ENCODE peak calls at places on chromosome 18, in ten cellular contexts. One of them, this sample, is unnamed.

GRCh38 chr18:36627616-36628015 is 201.2 kb downstream of the TPGS2 start:
- DNase-seq in endothelial cell: no peak
- DNase-seq in heart left ventricle: no peak
- DNase-seq in hepatocyte: no peak
- DNase-seq in AG10803: peak
- DNase-seq in breast epithelium: no peak
- DNase-seq in brain microvascular endothelial cell: no peak
- DNase-seq in progenitor cell of endocrine pancreas: no peak
- DNase-seq in cardiac fibroblast: peak
- DNase-seq in bronchial epithelial cell: peak
- DNase-seq in this sample: no peak

GRCh38 chr18:58180738-58181353 is 136.8 kb downstream of the NEDD4L start:
- DNase-seq in brain microvascular endothelial cell: peak
- DNase-seq in bronchial epithelial cell: peak
- DNase-seq in AG10803: peak
- DNase-seq in endothelial cell: peak
- DNase-seq in heart left ventricle: no peak
- DNase-seq in progenitor cell of endocrine pancreas: peak
- DNase-seq in cardiac fibroblast: peak
- DNase-seq in breast epithelium: no peak
- DNase-seq in hepatocyte: peak
- DNase-seq in this sample: no peak

GRCh38 chr18:79452991-79453645 is 57.4 kb downstream of the NFATC1 start:
- DNase-seq in hepatocyte: no peak
- DNase-seq in AG10803: no peak
- DNase-seq in bronchial epithelial cell: no peak
- DNase-seq in brain microvascular endothelial cell: no peak
- DNase-seq in cardiac fibroblast: no peak
- DNase-seq in progenitor cell of endocrine pancreas: no peak
- DNase-seq in heart left ventricle: no peak
- DNase-seq in endothelial cell: no peak
- DNase-seq in breast epithelium: no peak
- DNase-seq in this sample: no peak

GRCh38 chr18:56112013-56112749 is 524.2 kb upstream of the TCF4 start:
- DNase-seq in heart left ventricle: no peak
- DNase-seq in bronchial epithelial cell: peak
- DNase-seq in AG10803: no peak
- DNase-seq in progenitor cell of endocrine pancreas: no peak
- DNase-seq in cardiac fibroblast: peak
- DNase-seq in brain microvascular endothelial cell: peak
- DNase-seq in breast epithelium: no peak
- DNase-seq in endothelial cell: no peak
- DNase-seq in hepatocyte: no peak
- DNase-seq in this sample: no peak

GRCh38 chr18:63237911-63238710 is 81.5 kb downstream of the BCL2 start:
- DNase-seq in endothelial cell: no peak
- DNase-seq in bronchial epithelial cell: peak
- DNase-seq in hepatocyte: peak
- DNase-seq in brain microvascular endothelial cell: peak
- DNase-seq in AG10803: peak
- DNase-seq in progenitor cell of endocrine pancreas: no peak
- DNase-seq in cardiac fibroblast: peak
- DNase-seq in breast epithelium: no peak
- DNase-seq in heart left ventricle: peak
- DNase-seq in this sample: peak

GRCh38 chr18:38884050-38884449 is 1318.5 kb upstream of the CELF4 start:
- DNase-seq in endothelial cell: no peak
- DNase-seq in cardiac fibroblast: no peak
- DNase-seq in AG10803: no peak
- DNase-seq in bronchial epithelial cell: no peak
- DNase-seq in brain microvascular endothelial cell: no peak
- DNase-seq in breast epithelium: no peak
- DNase-seq in heart left ventricle: no peak
- DNase-seq in progenitor cell of endocrine pancreas: no peak
- DNase-seq in hepatocyte: no peak
- DNase-seq in this sample: no peak

GRCh38 chr18:11511434-11512095 is 97.8 kb upstream of the SLC35G4 start:
- DNase-seq in progenitor cell of endocrine pancreas: no peak
- DNase-seq in heart left ventricle: no peak
- DNase-seq in bronchial epithelial cell: no peak
- DNase-seq in breast epithelium: no peak
- DNase-seq in cardiac fibroblast: no peak
- DNase-seq in brain microvascular endothelial cell: no peak
- DNase-seq in endothelial cell: no peak
- DNase-seq in AG10803: no peak
- DNase-seq in hepatocyte: no peak
- DNase-seq in this sample: no peak

GRCh38 chr18:38552729-38553411 is 987.3 kb upstream of the CELF4 start:
- DNase-seq in hepatocyte: no peak
- DNase-seq in AG10803: no peak
- DNase-seq in endothelial cell: no peak
- DNase-seq in brain microvascular endothelial cell: no peak
- DNase-seq in cardiac fibroblast: no peak
- DNase-seq in heart left ventricle: no peak
- DNase-seq in breast epithelium: no peak
- DNase-seq in progenitor cell of endocrine pancreas: no peak
- DNase-seq in bronchial epithelial cell: no peak
- DNase-seq in this sample: no peak

GRCh38 chr18:74522635-74523548 is 11.4 kb upstream of the CNDP1 start:
- DNase-seq in bronchial epithelial cell: no peak
- DNase-seq in cardiac fibroblast: no peak
- DNase-seq in AG10803: no peak
- DNase-seq in progenitor cell of endocrine pancreas: no peak
- DNase-seq in breast epithelium: no peak
- DNase-seq in hepatocyte: no peak
- DNase-seq in endothelial cell: no peak
- DNase-seq in brain microvascular endothelial cell: no peak
- DNase-seq in heart left ventricle: no peak
- DNase-seq in this sample: no peak

GRCh38 chr18:79797518-79798345 is at the start of gene KCNG2:
- DNase-seq in progenitor cell of endocrine pancreas: no peak
- DNase-seq in bronchial epithelial cell: no peak
- DNase-seq in cardiac fibroblast: peak
- DNase-seq in heart left ventricle: peak
- DNase-seq in breast epithelium: peak
- DNase-seq in hepatocyte: peak
- DNase-seq in endothelial cell: peak
- DNase-seq in AG10803: no peak
- DNase-seq in brain microvascular endothelial cell: no peak
- DNase-seq in this sample: no peak

GRCh38 chr18:50569930-50570329 is 10.0 kb downstream of the MAPK4 start:
- DNase-seq in cardiac fibroblast: no peak
- DNase-seq in progenitor cell of endocrine pancreas: no peak
- DNase-seq in breast epithelium: no peak
- DNase-seq in hepatocyte: no peak
- DNase-seq in brain microvascular endothelial cell: no peak
- DNase-seq in heart left ventricle: no peak
- DNase-seq in endothelial cell: no peak
- DNase-seq in AG10803: no peak
- DNase-seq in bronchial epithelial cell: no peak
- DNase-seq in this sample: no peak

GRCh38 chr18:51447351-51447896 is 249.9 kb upstream of the MEX3C start:
- DNase-seq in progenitor cell of endocrine pancreas: no peak
- DNase-seq in brain microvascular endothelial cell: no peak
- DNase-seq in heart left ventricle: peak
- DNase-seq in cardiac fibroblast: no peak
- DNase-seq in hepatocyte: peak
- DNase-seq in AG10803: no peak
- DNase-seq in bronchial epithelial cell: peak
- DNase-seq in endothelial cell: no peak
- DNase-seq in breast epithelium: no peak
- DNase-seq in this sample: no peak

GRCh38 chr18:34224423-34225217 is at the start of gene NOL4:
- DNase-seq in endothelial cell: peak
- DNase-seq in hepatocyte: peak
- DNase-seq in brain microvascular endothelial cell: no peak
- DNase-seq in bronchial epithelial cell: peak
- DNase-seq in AG10803: no peak
- DNase-seq in breast epithelium: peak
- DNase-seq in progenitor cell of endocrine pancreas: peak
- DNase-seq in heart left ventricle: no peak
- DNase-seq in cardiac fibroblast: peak
- DNase-seq in this sample: no peak
- TF ChIP-seq CTCF in endothelial cell: peak
- TF ChIP-seq CTCF in hepatocyte: peak
- TF ChIP-seq CTCF in brain microvascular endothelial cell: peak
- TF ChIP-seq CTCF in bronchial epithelial cell: peak
- TF ChIP-seq CTCF in AG10803: no peak
- TF ChIP-seq CTCF in breast epithelium: no peak
- TF ChIP-seq CTCF in progenitor cell of endocrine pancreas: peak
- TF ChIP-seq CTCF in heart left ventricle: no peak
- TF ChIP-seq CTCF in cardiac fibroblast: no peak
- TF ChIP-seq CTCF in this sample: no peak

DNA sequence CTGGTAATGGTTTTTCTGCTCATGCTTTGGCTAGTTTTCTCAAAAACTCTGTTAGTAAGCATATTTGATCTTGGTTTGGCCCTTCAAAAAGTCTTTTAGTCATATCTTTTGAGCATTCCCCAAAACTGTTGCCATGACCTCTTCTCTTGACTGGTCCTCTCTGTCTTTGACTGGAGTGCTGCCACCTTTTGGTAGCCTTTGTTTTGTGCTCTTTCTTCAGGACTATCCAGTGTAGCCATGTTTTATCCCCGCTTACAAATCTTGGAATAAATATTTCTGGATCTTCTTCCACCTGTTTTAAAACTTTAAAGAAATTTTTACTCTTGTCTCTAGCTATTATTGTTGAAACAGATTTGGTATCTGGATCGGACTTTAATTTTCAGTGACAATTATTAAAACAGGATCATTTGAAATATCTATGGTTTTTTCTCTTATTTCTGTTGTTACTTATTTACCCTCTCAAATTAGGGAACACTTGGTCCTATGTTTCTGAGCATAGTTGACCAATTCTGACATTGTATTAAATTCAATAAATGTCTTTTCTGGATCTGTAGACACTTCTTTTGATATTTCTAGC is 965 bp upstream of the ELOA2 start:
- DNase-seq in heart left ventricle: no peak
- DNase-seq in AG10803: peak
- DNase-seq in bronchial epithelial cell: peak
- DNase-seq in progenitor cell of endocrine pancreas: no peak
- DNase-seq in hepatocyte: peak
- DNase-seq in breast epithelium: no peak
- DNase-seq in endothelial cell: peak
- DNase-seq in cardiac fibroblast: peak
- DNase-seq in brain microvascular endothelial cell: peak
- DNase-seq in this sample: no peak
- TF ChIP-seq CTCF in heart left ventricle: no peak
- TF ChIP-seq CTCF in AG10803: peak
- TF ChIP-seq CTCF in bronchial epithelial cell: peak
- TF ChIP-seq CTCF in progenitor cell of endocrine pancreas: peak
- TF ChIP-seq CTCF in hepatocyte: peak
- TF ChIP-seq CTCF in breast epithelium: no peak
- TF ChIP-seq CTCF in endothelial cell: peak
- TF ChIP-seq CTCF in cardiac fibroblast: peak
- TF ChIP-seq CTCF in brain microvascular endothelial cell: peak
- TF ChIP-seq CTCF in this sample: peak

DNA sequence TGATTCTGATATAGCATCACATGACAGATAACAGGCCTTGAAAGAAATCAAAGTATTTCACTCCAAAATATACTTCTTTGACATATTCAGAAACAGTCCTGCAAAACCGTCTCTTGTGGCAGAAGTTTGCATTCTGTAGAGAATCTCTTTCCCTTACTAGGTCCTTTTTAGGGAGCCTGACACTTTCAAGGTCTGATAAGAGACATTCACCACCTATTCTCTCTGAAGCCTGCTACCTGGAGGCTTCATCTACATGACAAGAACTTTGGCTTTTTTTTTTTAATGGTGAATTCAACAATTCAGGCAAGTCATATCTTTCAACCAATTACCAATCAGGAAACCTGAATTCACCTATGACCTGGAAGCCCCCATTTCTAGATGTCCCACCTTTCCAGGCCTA is 83.8 kb downstream of the CCDC178 start:
- DNase-seq in breast epithelium: no peak
- DNase-seq in progenitor cell of endocrine pancreas: no peak
- DNase-seq in bronchial epithelial cell: no peak
- DNase-seq in endothelial cell: no peak
- DNase-seq in hepatocyte: no peak
- DNase-seq in brain microvascular endothelial cell: no peak
- DNase-seq in cardiac fibroblast: no peak
- DNase-seq in heart left ventricle: no peak
- DNase-seq in AG10803: no peak
- DNase-seq in this sample: no peak
- TF ChIP-seq CTCF in breast epithelium: no peak
- TF ChIP-seq CTCF in progenitor cell of endocrine pancreas: no peak
- TF ChIP-seq CTCF in bronchial epithelial cell: no peak
- TF ChIP-seq CTCF in endothelial cell: no peak
- TF ChIP-seq CTCF in hepatocyte: no peak
- TF ChIP-seq CTCF in brain microvascular endothelial cell: no peak
- TF ChIP-seq CTCF in cardiac fibroblast: no peak
- TF ChIP-seq CTCF in heart left ventricle: no peak
- TF ChIP-seq CTCF in AG10803: no peak
- TF ChIP-seq CTCF in this sample: no peak

DNA sequence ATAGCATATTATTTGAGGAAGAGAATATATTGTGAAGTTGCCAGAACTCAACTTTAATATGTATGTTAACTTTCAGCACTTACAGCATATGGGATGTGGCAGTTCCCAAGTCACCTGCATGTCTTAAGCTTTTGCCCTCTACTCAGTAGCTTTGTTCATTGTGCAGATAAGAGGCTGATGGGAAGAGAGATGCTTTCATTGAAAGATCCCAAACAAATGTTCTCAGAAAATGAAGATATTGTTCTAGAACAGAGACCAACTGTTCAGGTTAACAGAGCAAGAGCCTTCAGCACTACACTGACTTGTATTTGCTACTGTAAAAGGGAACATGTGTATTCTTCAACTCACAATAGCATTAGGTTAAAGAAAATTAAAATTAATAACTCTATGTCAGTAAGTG is 28.1 kb downstream of the GAREM1 start:
- DNase-seq in heart left ventricle: no peak
- DNase-seq in progenitor cell of endocrine pancreas: no peak
- DNase-seq in cardiac fibroblast: no peak
- DNase-seq in endothelial cell: no peak
- DNase-seq in AG10803: no peak
- DNase-seq in hepatocyte: no peak
- DNase-seq in brain microvascular endothelial cell: no peak
- DNase-seq in breast epithelium: no peak
- DNase-seq in bronchial epithelial cell: no peak
- DNase-seq in this sample: no peak
- TF ChIP-seq CTCF in heart left ventricle: no peak
- TF ChIP-seq CTCF in progenitor cell of endocrine pancreas: no peak
- TF ChIP-seq CTCF in cardiac fibroblast: no peak
- TF ChIP-seq CTCF in endothelial cell: no peak
- TF ChIP-seq CTCF in AG10803: no peak
- TF ChIP-seq CTCF in hepatocyte: no peak
- TF ChIP-seq CTCF in brain microvascular endothelial cell: no peak
- TF ChIP-seq CTCF in breast epithelium: no peak
- TF ChIP-seq CTCF in bronchial epithelial cell: no peak
- TF ChIP-seq CTCF in this sample: no peak

This sample was measured in AG09319.